ENCODE peak calls at places on chromosomes 4 and X, in ten cellular contexts. One of them, this sample, is unnamed.

GRCh38 chr4:109315818-109316217 is 13.4 kb upstream of the COL25A1 start:
- DNase-seq in PC-3: no peak
- DNase-seq in endothelial cell: no peak
- DNase-seq in nephron progenitor cell: no peak
- DNase-seq in AG09319: no peak
- DNase-seq in ascending aorta: no peak
- DNase-seq in fibroblast of mammary gland: no peak
- DNase-seq in cardiac fibroblast: peak; percentile 5
- DNase-seq in OCI-LY7: no peak
- DNase-seq in GM13977: no peak
- DNase-seq in this sample: no peak

GRCh38 chr4:139515531-139515958 is 40.5 kb downstream of the SETD7 start:
- DNase-seq in endothelial cell: no peak
- DNase-seq in PC-3: no peak
- DNase-seq in nephron progenitor cell: no peak
- DNase-seq in ascending aorta: no peak
- DNase-seq in AG09319: no peak
- DNase-seq in GM13977: no peak
- DNase-seq in fibroblast of mammary gland: no peak
- DNase-seq in OCI-LY7: no peak
- DNase-seq in cardiac fibroblast: peak; percentile 35
- DNase-seq in this sample: no peak

GRCh38 chr4:158769175-158769831 is 477 bp downstream of the FNIP2 start:
- DNase-seq in endothelial cell: peak; percentile 43
- DNase-seq in PC-3: peak; percentile 33
- DNase-seq in ascending aorta: no peak
- DNase-seq in GM13977: no peak
- DNase-seq in nephron progenitor cell: peak; percentile 51
- DNase-seq in cardiac fibroblast: no peak
- DNase-seq in fibroblast of mammary gland: peak; percentile 27
- DNase-seq in AG09319: no peak
- DNase-seq in OCI-LY7: no peak
- DNase-seq in this sample: no peak

GRCh38 chr4:89492476-89493110 is 185.0 kb upstream of the GPRIN3 start:
- DNase-seq in ascending aorta: no peak
- DNase-seq in PC-3: peak; percentile 62
- DNase-seq in cardiac fibroblast: peak; percentile 84
- DNase-seq in nephron progenitor cell: no peak
- DNase-seq in AG09319: no peak
- DNase-seq in OCI-LY7: no peak
- DNase-seq in GM13977: no peak
- DNase-seq in fibroblast of mammary gland: peak; percentile 93
- DNase-seq in endothelial cell: no peak
- DNase-seq in this sample: no peak

GRCh38 chr4:107743532-107743931 is 23.5 kb upstream of the PAPSS1 start:
- DNase-seq in PC-3: no peak
- DNase-seq in ascending aorta: no peak
- DNase-seq in GM13977: no peak
- DNase-seq in nephron progenitor cell: no peak
- DNase-seq in OCI-LY7: no peak
- DNase-seq in cardiac fibroblast: no peak
- DNase-seq in AG09319: no peak
- DNase-seq in fibroblast of mammary gland: no peak
- DNase-seq in endothelial cell: no peak
- DNase-seq in this sample: no peak

GRCh38 chr4:31111794-31112193 is 391.6 kb downstream of the PCDH7 start:
- DNase-seq in nephron progenitor cell: no peak
- DNase-seq in fibroblast of mammary gland: no peak
- DNase-seq in ascending aorta: no peak
- DNase-seq in PC-3: no peak
- DNase-seq in GM13977: no peak
- DNase-seq in cardiac fibroblast: no peak
- DNase-seq in endothelial cell: no peak
- DNase-seq in OCI-LY7: no peak
- DNase-seq in AG09319: no peak
- DNase-seq in this sample: no peak

GRCh38 chr4:138035781-138036258 is 206.3 kb downstream of the SLC7A11 start:
- DNase-seq in ascending aorta: no peak
- DNase-seq in fibroblast of mammary gland: peak; percentile 76
- DNase-seq in AG09319: no peak
- DNase-seq in GM13977: peak; percentile 59
- DNase-seq in PC-3: peak; percentile 79
- DNase-seq in endothelial cell: peak; percentile 31
- DNase-seq in nephron progenitor cell: peak; percentile 16
- DNase-seq in cardiac fibroblast: peak; percentile 84
- DNase-seq in OCI-LY7: peak; percentile 90
- DNase-seq in this sample: peak; percentile 72

GRCh38 chr4:108396900-108397299 is 223.5 kb upstream of the RPL34 start:
- DNase-seq in ascending aorta: no peak
- DNase-seq in fibroblast of mammary gland: no peak
- DNase-seq in nephron progenitor cell: no peak
- DNase-seq in AG09319: no peak
- DNase-seq in PC-3: no peak
- DNase-seq in OCI-LY7: no peak
- DNase-seq in endothelial cell: no peak
- DNase-seq in cardiac fibroblast: no peak
- DNase-seq in GM13977: no peak
- DNase-seq in this sample: no peak

GRCh38 chr4:186606593-186606992 is 51.2 kb upstream of the MTNR1A start:
- DNase-seq in GM13977: no peak
- DNase-seq in nephron progenitor cell: no peak
- DNase-seq in OCI-LY7: no peak
- DNase-seq in endothelial cell: no peak
- DNase-seq in fibroblast of mammary gland: peak; percentile 67
- DNase-seq in cardiac fibroblast: peak; percentile 46
- DNase-seq in ascending aorta: no peak
- DNase-seq in AG09319: no peak
- DNase-seq in PC-3: peak; percentile 3
- DNase-seq in this sample: no peak

GRCh38 chr4:76308548-76308947 is 2.0 kb downstream of the STBD1 start:
- DNase-seq in OCI-LY7: no peak
- DNase-seq in fibroblast of mammary gland: no peak
- DNase-seq in endothelial cell: no peak
- DNase-seq in cardiac fibroblast: peak; percentile 33
- DNase-seq in nephron progenitor cell: no peak
- DNase-seq in PC-3: no peak
- DNase-seq in AG09319: no peak
- DNase-seq in ascending aorta: no peak
- DNase-seq in GM13977: no peak
- DNase-seq in this sample: no peak

GRCh38 chr4:184441461-184442392 is 32.6 kb downstream of the IRF2 start:
- DNase-seq in PC-3: no peak
- DNase-seq in endothelial cell: peak; percentile 28
- DNase-seq in AG09319: no peak
- DNase-seq in OCI-LY7: no peak
- DNase-seq in ascending aorta: no peak
- DNase-seq in GM13977: no peak
- DNase-seq in fibroblast of mammary gland: peak; percentile 36
- DNase-seq in nephron progenitor cell: no peak
- DNase-seq in cardiac fibroblast: peak; percentile 51
- DNase-seq in this sample: no peak

GRCh38 chr4:140595065-140595464 is 26.3 kb upstream of the UCP1 start:
- DNase-seq in PC-3: peak; percentile 61
- DNase-seq in nephron progenitor cell: no peak
- DNase-seq in ascending aorta: no peak
- DNase-seq in AG09319: no peak
- DNase-seq in cardiac fibroblast: peak; percentile 27
- DNase-seq in endothelial cell: no peak
- DNase-seq in OCI-LY7: peak; percentile 73
- DNase-seq in fibroblast of mammary gland: peak; percentile 5
- DNase-seq in GM13977: no peak
- DNase-seq in this sample: peak; percentile 8

GRCh38 chrX:76109654-76110053 is 63.2 kb upstream of the PBDC1 start:
- DNase-seq in OCI-LY7: no peak
- DNase-seq in ascending aorta: no peak
- DNase-seq in AG09319: no peak
- DNase-seq in nephron progenitor cell: no peak
- DNase-seq in GM13977: no peak
- DNase-seq in cardiac fibroblast: no peak
- DNase-seq in fibroblast of mammary gland: no peak
- DNase-seq in PC-3: no peak
- DNase-seq in endothelial cell: no peak
- DNase-seq in this sample: no peak
- TF ChIP-seq CTCF in OCI-LY7: no peak
- TF ChIP-seq CTCF in ascending aorta: no peak
- TF ChIP-seq CTCF in AG09319: no peak
- TF ChIP-seq CTCF in nephron progenitor cell: no peak
- TF ChIP-seq CTCF in GM13977: no peak
- TF ChIP-seq CTCF in cardiac fibroblast: no peak
- TF ChIP-seq CTCF in fibroblast of mammary gland: no peak
- TF ChIP-seq CTCF in PC-3: no peak
- TF ChIP-seq CTCF in endothelial cell: no peak
- TF ChIP-seq CTCF in this sample: no peak

GRCh38 chr4:340011-340410 is 2.4 kb downstream of the ZNF141 start:
- DNase-seq in ascending aorta: no peak
- DNase-seq in endothelial cell: no peak
- DNase-seq in AG09319: no peak
- DNase-seq in cardiac fibroblast: no peak
- DNase-seq in fibroblast of mammary gland: no peak
- DNase-seq in GM13977: no peak
- DNase-seq in PC-3: no peak
- DNase-seq in OCI-LY7: peak; percentile 15
- DNase-seq in nephron progenitor cell: no peak
- DNase-seq in this sample: no peak
- TF ChIP-seq CTCF in ascending aorta: no peak
- TF ChIP-seq CTCF in endothelial cell: peak; percentile 73
- TF ChIP-seq CTCF in AG09319: no peak
- TF ChIP-seq CTCF in cardiac fibroblast: no peak
- TF ChIP-seq CTCF in fibroblast of mammary gland: peak; percentile 23
- TF ChIP-seq CTCF in GM13977: no peak
- TF ChIP-seq CTCF in PC-3: no peak
- TF ChIP-seq CTCF in OCI-LY7: peak; percentile 45
- TF ChIP-seq CTCF in nephron progenitor cell: no peak
- TF ChIP-seq CTCF in this sample: no peak

GRCh38 chrX:65528705-65529340 is 5.8 kb downstream of the LAS1L start:
- DNase-seq in nephron progenitor cell: peak; percentile 69
- DNase-seq in OCI-LY7: peak; percentile 42
- DNase-seq in endothelial cell: peak; percentile 53
- DNase-seq in fibroblast of mammary gland: peak; percentile 30
- DNase-seq in GM13977: peak; percentile 71
- DNase-seq in ascending aorta: no peak
- DNase-seq in PC-3: peak; percentile 61
- DNase-seq in cardiac fibroblast: peak; percentile 39
- DNase-seq in AG09319: no peak
- DNase-seq in this sample: no peak
- TF ChIP-seq CTCF in nephron progenitor cell: peak; percentile 89
- TF ChIP-seq CTCF in OCI-LY7: peak; percentile 83
- TF ChIP-seq CTCF in endothelial cell: peak; percentile 75
- TF ChIP-seq CTCF in fibroblast of mammary gland: peak; percentile 98
- TF ChIP-seq CTCF in GM13977: peak; percentile 95
- TF ChIP-seq CTCF in ascending aorta: peak; percentile 48
- TF ChIP-seq CTCF in PC-3: peak; percentile 90
- TF ChIP-seq CTCF in cardiac fibroblast: peak; percentile 93
- TF ChIP-seq CTCF in AG09319: peak; percentile 100
- TF ChIP-seq CTCF in this sample: peak; percentile 98

DNA sequence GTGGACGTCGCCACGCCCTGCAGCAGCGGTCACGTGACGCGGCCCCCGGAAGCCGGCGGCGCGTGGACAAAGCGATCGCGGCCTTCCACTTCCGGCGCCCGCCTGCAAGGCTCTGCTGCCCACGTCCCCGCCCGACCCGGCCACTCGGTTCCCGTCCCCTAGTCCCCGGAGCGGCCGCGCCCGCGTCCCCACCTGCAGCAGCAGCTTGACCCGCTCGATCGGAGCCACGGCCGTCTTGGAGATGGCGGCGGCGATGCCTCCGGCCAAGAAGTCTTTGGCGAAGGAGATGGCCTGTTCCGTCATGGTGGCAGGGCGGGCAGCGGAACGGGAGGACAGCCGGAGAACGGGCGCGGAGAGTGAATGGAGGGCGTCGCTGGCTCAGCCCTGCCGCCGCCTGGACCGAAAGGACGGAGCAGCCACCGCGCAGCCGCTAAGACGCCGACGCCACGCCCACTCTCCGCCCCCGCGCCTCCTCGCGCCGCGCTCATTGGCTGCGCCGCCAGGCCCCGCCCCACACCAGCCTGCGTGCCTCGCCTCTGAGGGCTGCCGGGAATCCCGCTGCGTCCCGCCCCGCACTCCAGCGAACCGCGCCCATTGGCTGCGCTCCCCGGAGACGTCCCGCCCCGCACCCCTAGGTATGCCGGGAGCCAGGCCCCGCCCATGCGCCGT is at the start of gene SLC25A6:
- DNase-seq in GM13977: peak; percentile 100
- DNase-seq in endothelial cell: peak; percentile 99
- DNase-seq in fibroblast of mammary gland: peak; percentile 94
- DNase-seq in OCI-LY7: peak; percentile 99
- DNase-seq in AG09319: peak; percentile 94
- DNase-seq in cardiac fibroblast: peak; percentile 99
- DNase-seq in ascending aorta: peak; percentile 91
- DNase-seq in PC-3: peak; percentile 94
- DNase-seq in nephron progenitor cell: peak; percentile 99
- DNase-seq in this sample: peak; percentile 89
- TF ChIP-seq CTCF in GM13977: no peak
- TF ChIP-seq CTCF in endothelial cell: no peak
- TF ChIP-seq CTCF in fibroblast of mammary gland: no peak
- TF ChIP-seq CTCF in OCI-LY7: peak; percentile 13
- TF ChIP-seq CTCF in AG09319: no peak
- TF ChIP-seq CTCF in cardiac fibroblast: no peak
- TF ChIP-seq CTCF in ascending aorta: peak; percentile 41
- TF ChIP-seq CTCF in PC-3: no peak
- TF ChIP-seq CTCF in nephron progenitor cell: no peak
- TF ChIP-seq CTCF in this sample: no peak

GRCh38 chrX:23312136-23312535 is 22.5 kb upstream of the PTCHD1 start:
- DNase-seq in OCI-LY7: no peak
- DNase-seq in GM13977: no peak
- DNase-seq in nephron progenitor cell: no peak
- DNase-seq in AG09319: no peak
- DNase-seq in fibroblast of mammary gland: no peak
- DNase-seq in endothelial cell: no peak
- DNase-seq in PC-3: no peak
- DNase-seq in cardiac fibroblast: no peak
- DNase-seq in ascending aorta: no peak
- DNase-seq in this sample: no peak

DNA sequence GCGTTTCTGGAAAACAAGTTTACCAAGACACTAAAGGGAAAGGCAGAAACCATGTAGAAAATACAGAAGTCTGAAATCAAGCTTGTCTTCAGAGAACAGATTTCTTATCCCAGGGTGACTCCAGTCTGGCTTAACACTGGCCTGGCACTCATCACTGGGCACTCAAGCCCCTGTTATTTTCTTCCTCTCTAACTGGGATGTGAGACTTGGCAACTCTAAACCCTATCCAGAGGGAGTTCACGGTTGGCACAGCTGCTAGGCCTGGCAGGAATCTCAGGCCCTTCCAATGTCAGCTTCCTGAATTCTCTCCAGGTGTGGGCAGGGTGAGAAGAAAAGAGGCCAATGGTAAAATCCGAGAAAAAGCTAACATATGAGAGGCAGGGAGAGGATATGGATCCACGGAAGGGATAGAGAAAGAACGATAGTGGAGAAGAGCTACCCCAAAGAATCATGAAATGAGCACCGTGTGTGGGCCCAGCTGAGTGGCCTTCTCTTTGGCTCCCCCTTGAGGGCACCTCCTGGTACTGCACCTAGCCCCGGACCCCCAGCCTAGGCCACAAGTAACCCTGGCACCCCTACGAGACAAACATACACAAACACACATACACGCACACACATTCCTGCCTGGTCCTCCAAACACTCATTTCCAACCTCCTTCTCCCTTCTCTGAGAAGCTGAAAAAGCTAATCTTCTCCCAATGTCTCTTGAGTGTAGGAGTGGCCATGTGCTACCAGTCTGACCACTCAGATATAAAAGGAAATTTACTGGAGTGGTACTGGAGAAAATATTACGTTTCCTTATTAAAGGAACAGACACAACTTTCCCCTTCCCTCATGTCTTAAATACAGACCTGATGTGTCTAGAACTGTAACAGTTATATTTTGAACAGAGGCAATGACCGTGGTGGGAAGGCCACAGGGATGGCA is 16.6 kb upstream of the PTCHD1 start:
- DNase-seq in PC-3: peak; percentile 38
- DNase-seq in cardiac fibroblast: peak; percentile 13
- DNase-seq in GM13977: peak; percentile 48
- DNase-seq in ascending aorta: no peak
- DNase-seq in fibroblast of mammary gland: peak; percentile 6
- DNase-seq in endothelial cell: peak; percentile 57
- DNase-seq in AG09319: no peak
- DNase-seq in nephron progenitor cell: peak; percentile 69
- DNase-seq in OCI-LY7: peak; percentile 20
- DNase-seq in this sample: no peak
- TF ChIP-seq CTCF in PC-3: peak; percentile 77
- TF ChIP-seq CTCF in cardiac fibroblast: peak; percentile 77
- TF ChIP-seq CTCF in GM13977: peak; percentile 88
- TF ChIP-seq CTCF in ascending aorta: peak; percentile 23
- TF ChIP-seq CTCF in fibroblast of mammary gland: peak; percentile 65
- TF ChIP-seq CTCF in endothelial cell: peak; percentile 76
- TF ChIP-seq CTCF in AG09319: peak; percentile 74
- TF ChIP-seq CTCF in nephron progenitor cell: peak; percentile 86
- TF ChIP-seq CTCF in OCI-LY7: peak; percentile 77
- TF ChIP-seq CTCF in this sample: peak; percentile 91

This sample was measured in GM12864.